ENCODE peak calls at places on chromosome 17, in nine cellular contexts. P, V, N, S, G, R, E, O and H are unnamed samples.

GRCh38 chr17:80649672-80650338 is 105.2 kb downstream of the RPTOR start:
- DNase-seq in S (peak), V (peak), R (peak), N (peak), P (peak), E (no peak), O (no peak), G (peak), H (no peak)

GRCh38 chr17:79026345-79027273 is 2.6 kb downstream of the C1QTNF1 start:
- DNase-seq in S (no peak), O (no peak), R (no peak), E (no peak), N (no peak), P (peak), V (no peak), G (peak), H (no peak)

GRCh38 chr17:28570716-28571254 is 539 bp downstream of the PIGS start:
- DNase-seq in V (peak), E (no peak), N (peak), O (no peak), S (peak), R (no peak), P (peak), G (peak), H (no peak)

GRCh38 chr17:81126281-81127132 is 38.8 kb upstream of the PVALEF start:
- DNase-seq in G (no peak), O (no peak), V (no peak), E (no peak), N (no peak), P (no peak), R (no peak), S (no peak), H (no peak)

GRCh38 chr17:70187383-70187782 is 18.1 kb downstream of the KCNJ2 start:
- DNase-seq in V (no peak), S (no peak), N (no peak), G (peak), O (no peak), E (no peak), R (no peak), P (no peak), H (no peak)

GRCh38 chr17:48841395-48841831 is 10.6 kb downstream of the CALCOCO2 start:
- DNase-seq in N (peak), S (no peak), G (peak), R (peak), E (no peak), P (no peak), V (peak), O (no peak), H (peak)

GRCh38 chr17:48767263-48767774 is 38.8 kb upstream of the HOXB13 start:
- DNase-seq in G (no peak), N (no peak), P (no peak), O (no peak), V (no peak), E (no peak), S (no peak), R (no peak), H (no peak)

GRCh38 chr17:43401293-43401692 is 2.5 kb downstream of the ARL4D start:
- DNase-seq in R (peak), O (no peak), G (peak), V (no peak), E (no peak), P (no peak), S (no peak), N (no peak), H (no peak)

GRCh38 chr17:28481081-28481571 is 7.7 kb downstream of the SLC13A2 start:
- DNase-seq in O (no peak), S (no peak), N (no peak), R (no peak), G (no peak), P (no peak), V (no peak), E (no peak), H (no peak)

GRCh38 chr17:81510798-81511549 is 1.6 kb downstream of the ACTG1 start:
- DNase-seq in R (no peak), G (no peak), V (peak), O (no peak), P (no peak), N (no peak), E (no peak), S (no peak), H (no peak)

GRCh38 chr17:82860606-82861392 is 21.0 kb upstream of the ZNF750 start:
- DNase-seq in P (no peak), G (no peak), O (no peak), V (no peak), E (no peak), S (no peak), N (no peak), R (no peak), H (no peak)

GRCh38 chr17:1486802-1487695 is 5.4 kb downstream of the MYO1C start:
- DNase-seq in S (no peak), G (peak), O (peak), V (peak), R (peak), P (peak), E (no peak), N (peak), H (peak)

GRCh38 chr17:4950757-4951204 is at the start of gene ENO3:
- DNase-seq in E (no peak), V (no peak), G (no peak), O (no peak), N (no peak), R (no peak), S (peak), P (peak), H (no peak)